ENCODE peak calls at places on chromosomes 4 and X, in six cellular contexts. F is neuronal stem cell, O is IMR-90, Q is H9, K is mesenchymal stem cell, D is H1. X is an unnamed sample.

GRCh38 chr4:151195801-151196200 is 81.2 kb upstream of the PRSS48 start:
- DNase-seq in F (no peak), O (peak; percentile 71), Q (no peak), K (peak; percentile 43), D (no peak), X (peak; percentile 49)

GRCh38 chr4:175377203-175377602 is 434.9 kb downstream of the GPM6A start:
- DNase-seq in F (no peak), O (no peak), Q (no peak), K (no peak), D (no peak), X (no peak)

GRCh38 chr4:55021214-55021613 is 104.2 kb downstream of the KDR start:
- DNase-seq in F (peak; percentile 48), O (no peak), Q (no peak), K (no peak), D (no peak), X (no peak)

GRCh38 chr4:126238010-126238409 is 923.3 kb downstream of the FAT4 start:
- DNase-seq in F (no peak), O (no peak), Q (no peak), K (no peak), D (no peak), X (no peak)

GRCh38 chr4:105998210-105998609 is 102.9 kb downstream of the NPNT start:
- DNase-seq in F (no peak), O (no peak), Q (no peak), K (no peak), D (no peak), X (no peak)

GRCh38 chr4:13597604-13598003 is 29.9 kb downstream of the BOD1L1 start:
- DNase-seq in F (no peak), O (peak; percentile 38), Q (no peak), K (no peak), D (no peak), X (no peak)

GRCh38 chr4:152102184-152103000 is 341.6 kb upstream of the GATB start:
- DNase-seq in F (no peak), O (peak; percentile 92), Q (no peak), K (peak; percentile 78), D (no peak), X (peak; percentile 64)

GRCh38 chr4:103996637-103997036 is 276.9 kb upstream of the TACR3 start:
- DNase-seq in F (peak; percentile 51), O (no peak), Q (peak; percentile 82), K (peak; percentile 91), D (peak; percentile 29), X (peak; percentile 75)

GRCh38 chr4:147078875-147079658 is 133.4 kb upstream of the TTC29 start:
- DNase-seq in F (no peak), O (no peak), Q (no peak), K (no peak), D (no peak), X (no peak)

GRCh38 chrX:25721564-25721963 is 416.6 kb upstream of the MAGEB18 start:
- DNase-seq in F (peak; percentile 0), O (no peak), Q (no peak), K (no peak), D (no peak), X (peak; percentile 16)

GRCh38 chr4:101192244-101192643 is 155.1 kb downstream of the PPP3CA start:
- DNase-seq in F (no peak), O (no peak), Q (no peak), K (peak; percentile 31), D (no peak), X (no peak)

GRCh38 chr4:38782452-38783108 is at the start of gene TLR10:
- DNase-seq in F (peak; percentile 37), O (peak; percentile 52), Q (peak; percentile 36), K (peak; percentile 49), D (no peak), X (no peak)

GRCh38 chrX:133574716-133575115 is 159.4 kb upstream of the GPC4 start:
- DNase-seq in F (no peak), O (no peak), Q (no peak), K (no peak), D (no peak), X (peak; percentile 59)

GRCh38 chr4:56316011-56316650 is 71.2 kb downstream of the AASDH start:
- DNase-seq in F (no peak), O (no peak), Q (no peak), K (no peak), D (no peak), X (no peak)

GRCh38 chrX:110852180-110852579 is 56.6 kb upstream of the CHRDL1 start:
- DNase-seq in F (no peak), O (peak; percentile 5), Q (no peak), K (peak; percentile 24), D (no peak), X (peak; percentile 6)

GRCh38 chrX:153414838-153415552 is 3.7 kb downstream of the ZFP92 start:
- DNase-seq in F (no peak), O (no peak), Q (no peak), K (peak; percentile 46), D (no peak), X (no peak)

GRCh38 chrX:84415155-84415554 is 87.1 kb downstream of the HDX start:
- DNase-seq in F (no peak), O (no peak), Q (no peak), K (no peak), D (no peak), X (no peak)

GRCh38 chrX:44705817-44706551 is 137.8 kb upstream of the DUSP21 start:
- DNase-seq in F (no peak), O (no peak), Q (no peak), K (no peak), D (no peak), X (peak; percentile 67)

GRCh38 chrX:56233100-56233499 is 944 bp downstream of the KLF8 start:
- DNase-seq in F (no peak), O (no peak), Q (peak; percentile 26), K (no peak), D (no peak), X (peak; percentile 32)

GRCh38 chrX:119155416-119156035 is 27.9 kb upstream of the KIAA1210 start:
- DNase-seq in F (no peak), O (peak; percentile 40), Q (no peak), K (peak; percentile 1), D (no peak), X (no peak)

GRCh38 chr4:151690164-151690856 is 70.5 kb downstream of the GATB start:
- DNase-seq in F (no peak), O (peak; percentile 74), Q (no peak), K (peak; percentile 54), D (no peak), X (peak; percentile 48)

GRCh38 chr4:48879561-48880442 is 26.8 kb downstream of the OCIAD2 start:
- DNase-seq in F (no peak), O (no peak), Q (no peak), K (no peak), D (no peak), X (peak; percentile 99)

DNA sequence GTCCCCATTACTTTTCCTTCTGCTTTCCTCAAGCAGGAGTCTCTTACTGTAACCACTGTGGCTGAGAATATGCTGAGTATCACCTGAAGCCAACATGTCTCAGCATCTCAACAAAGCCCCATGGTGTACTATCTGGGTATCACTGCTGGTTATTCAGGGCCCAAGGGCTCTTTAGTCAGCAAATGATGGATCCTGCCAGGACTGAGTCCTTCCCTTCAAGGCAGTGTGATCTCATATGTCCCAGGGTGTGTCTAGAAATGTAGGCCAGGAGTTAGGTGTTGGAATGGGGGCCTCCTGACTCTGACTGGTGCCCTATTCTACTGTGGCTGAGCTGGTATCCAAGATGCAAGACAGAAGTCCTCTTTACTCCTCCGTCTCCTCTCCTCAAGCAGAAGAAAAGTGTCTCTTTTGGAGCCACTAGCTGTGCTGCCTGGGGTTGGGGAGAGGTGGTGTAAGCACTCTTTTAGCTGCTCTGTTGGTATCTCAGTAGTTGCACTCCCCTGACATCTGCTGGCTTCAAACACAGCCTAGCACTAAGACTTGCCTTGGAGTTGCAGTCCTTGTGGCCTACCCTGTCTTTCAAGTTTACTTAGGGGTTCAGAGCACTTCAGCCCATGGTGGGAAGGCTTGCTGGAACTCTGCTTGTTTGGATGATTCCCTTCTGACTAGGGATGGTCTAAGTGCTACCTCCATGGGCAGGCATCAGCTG is 28.6 kb downstream of the OCIAD2 start:
- DNase-seq in F (no peak), O (no peak), Q (no peak), K (no peak), D (no peak), X (peak; percentile 17)
- H4K8ac ChIP-seq in F (no peak overlapping the region), O (no peak overlapping the region), Q (no peak overlapping the region), K (no peak overlapping the region), D (no peak overlapping the region), X (no peak overlapping the region)

GRCh38 chr4:110503588-110504435 is 27.9 kb downstream of the ENPEP start:
- DNase-seq in F (no peak), O (peak; percentile 13), Q (peak; percentile 36), K (no peak), D (no peak), X (no peak)
- H3K4me2 ChIP-seq in F (no peak overlapping the region), O (peak overlapping the region; percentile 22), Q (no peak overlapping the region), K (no peak overlapping the region), D (no peak overlapping the region), X (no peak overlapping the region)

GRCh38 chr4:40246547-40246900 is 49.7 kb downstream of the RHOH start:
- DNase-seq in F (no peak), O (no peak), Q (no peak), K (no peak), D (no peak), X (no peak)
- H4K91ac ChIP-seq in F (no peak overlapping the region), O (no peak overlapping the region), Q (no peak overlapping the region), K (no peak overlapping the region), D (no peak overlapping the region), X (peak overlapping the region; percentile 10)

DNA sequence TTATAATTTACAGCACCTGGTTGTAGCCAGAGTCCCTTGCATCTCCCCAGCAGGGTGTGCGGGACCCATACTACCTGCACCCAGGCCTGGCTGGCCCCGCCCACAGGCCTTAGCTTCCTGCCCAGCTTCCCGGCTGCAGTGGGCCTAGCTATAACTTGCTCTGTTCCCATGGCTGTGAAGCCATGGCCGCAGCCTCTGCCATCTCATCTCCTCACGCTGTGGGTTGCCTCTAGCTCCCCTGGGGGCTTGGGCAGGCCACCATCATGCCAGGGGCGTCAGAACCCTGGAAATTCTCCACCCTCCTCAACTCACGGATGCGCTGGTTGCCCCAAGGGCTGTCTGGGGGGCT is 26.1 kb upstream of the SORBS2 start:
- DNase-seq in F (no peak), O (no peak), Q (peak; percentile 76), K (no peak), D (no peak), X (no peak)
- H4K8ac ChIP-seq in F (no peak overlapping the region), O (no peak overlapping the region), Q (no peak overlapping the region), K (peak overlapping the region; percentile 89), D (peak overlapping the region; percentile 81), X (peak overlapping the region; percentile 75)

GRCh38 chr4:47210828-47211227 is 179.5 kb downstream of the GABRB1 start:
- DNase-seq in F (no peak), O (no peak), Q (no peak), K (peak; percentile 27), D (no peak), X (no peak)
- H3K4me2 ChIP-seq in F (no peak overlapping the region), O (no peak overlapping the region), Q (no peak overlapping the region), K (no peak overlapping the region), D (no peak overlapping the region), X (no peak overlapping the region)

DNA sequence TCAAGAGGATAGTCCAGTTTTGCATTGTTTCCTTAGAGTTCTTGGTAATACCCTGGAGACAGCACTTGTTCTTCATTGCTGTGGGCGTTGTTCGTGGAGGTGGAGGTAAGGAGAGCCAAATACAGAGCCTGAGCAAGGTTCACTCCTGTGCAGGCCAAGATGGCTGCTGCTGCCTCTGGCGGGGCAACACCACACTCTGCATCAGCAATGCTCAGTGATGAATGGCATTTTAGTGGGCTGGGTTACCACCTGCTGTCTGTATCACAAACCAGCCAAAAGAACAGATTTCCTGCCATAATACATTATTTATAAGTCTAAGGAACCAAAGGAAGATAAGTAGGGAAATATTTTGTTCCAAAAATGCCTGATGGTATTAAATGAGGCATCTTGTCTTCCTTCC is 61.6 kb upstream of the LIMCH1 start:
- DNase-seq in F (no peak), O (no peak), Q (no peak), K (no peak), D (no peak), X (no peak)
- H4K91ac ChIP-seq in F (no peak overlapping the region), O (no peak overlapping the region), Q (no peak overlapping the region), K (no peak overlapping the region), D (no peak overlapping the region), X (peak overlapping the region; percentile 18)

X was measured in trophoblast cell.